ENCODE peak calls at places on chromosomes 6 and 20, in eight cellular contexts. One of them, this sample, is unnamed.

GRCh38 chr6:42032366-42032765 is 18.0 kb upstream of the TAF8 start:
- DNase-seq in aorta: no peak
- DNase-seq in skeletal muscle cell: no peak
- DNase-seq in dermis blood vessel endothelial cell: no peak
- DNase-seq in Right ventricle myocardium superior: no peak
- DNase-seq in A172: no peak
- DNase-seq in MV-4-11: no peak
- DNase-seq in HEK293T: no peak
- DNase-seq in this sample: no peak

GRCh38 chr6:135128268-135128914 is 52.7 kb upstream of the MYB start:
- DNase-seq in A172: no peak
- DNase-seq in dermis blood vessel endothelial cell: no peak
- DNase-seq in HEK293T: no peak
- DNase-seq in MV-4-11: peak; percentile 70
- DNase-seq in skeletal muscle cell: no peak
- DNase-seq in aorta: no peak
- DNase-seq in Right ventricle myocardium superior: no peak
- DNase-seq in this sample: no peak

GRCh38 chr20:12411246-12411940 is 493.7 kb downstream of the BTBD3 start:
- DNase-seq in skeletal muscle cell: no peak
- DNase-seq in A172: no peak
- DNase-seq in Right ventricle myocardium superior: no peak
- DNase-seq in aorta: no peak
- DNase-seq in MV-4-11: no peak
- DNase-seq in dermis blood vessel endothelial cell: no peak
- DNase-seq in HEK293T: no peak
- DNase-seq in this sample: no peak

GRCh38 chr6:121686611-121687023 is 251.2 kb downstream of the GJA1 start:
- DNase-seq in HEK293T: no peak
- DNase-seq in skeletal muscle cell: no peak
- DNase-seq in aorta: peak; percentile 73
- DNase-seq in dermis blood vessel endothelial cell: no peak
- DNase-seq in Right ventricle myocardium superior: no peak
- DNase-seq in A172: no peak
- DNase-seq in MV-4-11: no peak
- DNase-seq in this sample: no peak

GRCh38 chr6:3278691-3279090 is 19.9 kb downstream of the PSMG4 start:
- DNase-seq in dermis blood vessel endothelial cell: no peak
- DNase-seq in Right ventricle myocardium superior: peak; percentile 26
- DNase-seq in skeletal muscle cell: no peak
- DNase-seq in aorta: peak; percentile 33
- DNase-seq in HEK293T: no peak
- DNase-seq in A172: no peak
- DNase-seq in MV-4-11: no peak
- DNase-seq in this sample: no peak

GRCh38 chr6:123715243-123715863 is 78.6 kb upstream of the TRDN start:
- DNase-seq in A172: peak; percentile 26
- DNase-seq in MV-4-11: no peak
- DNase-seq in dermis blood vessel endothelial cell: peak; percentile 1
- DNase-seq in aorta: no peak
- DNase-seq in HEK293T: peak; percentile 29
- DNase-seq in skeletal muscle cell: no peak
- DNase-seq in Right ventricle myocardium superior: no peak
- DNase-seq in this sample: peak; percentile 23

GRCh38 chr6:52640170-52640569 is 30.7 kb upstream of the TMEM14A start:
- DNase-seq in HEK293T: no peak
- DNase-seq in dermis blood vessel endothelial cell: peak; percentile 43
- DNase-seq in aorta: no peak
- DNase-seq in MV-4-11: no peak
- DNase-seq in Right ventricle myocardium superior: no peak
- DNase-seq in skeletal muscle cell: peak; percentile 65
- DNase-seq in A172: no peak
- DNase-seq in this sample: no peak

GRCh38 chr6:42007753-42008528 is 42.4 kb upstream of the TAF8 start:
- DNase-seq in HEK293T: no peak
- DNase-seq in skeletal muscle cell: no peak
- DNase-seq in A172: no peak
- DNase-seq in dermis blood vessel endothelial cell: no peak
- DNase-seq in Right ventricle myocardium superior: no peak
- DNase-seq in MV-4-11: no peak
- DNase-seq in aorta: no peak
- DNase-seq in this sample: no peak

GRCh38 chr6:166778776-166779175 is 151.7 kb upstream of the RPS6KA2 start:
- DNase-seq in aorta: no peak
- DNase-seq in dermis blood vessel endothelial cell: no peak
- DNase-seq in HEK293T: no peak
- DNase-seq in MV-4-11: no peak
- DNase-seq in A172: no peak
- DNase-seq in Right ventricle myocardium superior: no peak
- DNase-seq in skeletal muscle cell: no peak
- DNase-seq in this sample: no peak

GRCh38 chr6:71250050-71250689 is 38.4 kb upstream of the OGFRL1 start:
- DNase-seq in skeletal muscle cell: peak; percentile 82
- DNase-seq in Right ventricle myocardium superior: no peak
- DNase-seq in MV-4-11: peak; percentile 90
- DNase-seq in A172: peak; percentile 59
- DNase-seq in dermis blood vessel endothelial cell: peak; percentile 89
- DNase-seq in HEK293T: no peak
- DNase-seq in aorta: no peak
- DNase-seq in this sample: no peak

GRCh38 chr6:111423960-111424846 is 58.8 kb downstream of the REV3L start:
- DNase-seq in skeletal muscle cell: no peak
- DNase-seq in dermis blood vessel endothelial cell: peak; percentile 50
- DNase-seq in aorta: no peak
- DNase-seq in HEK293T: peak; percentile 15
- DNase-seq in Right ventricle myocardium superior: no peak
- DNase-seq in MV-4-11: no peak
- DNase-seq in A172: no peak
- DNase-seq in this sample: peak; percentile 62

GRCh38 chr6:26331809-26332226 is 33.2 kb upstream of the BTN3A2 start:
- DNase-seq in MV-4-11: no peak
- DNase-seq in HEK293T: no peak
- DNase-seq in Right ventricle myocardium superior: no peak
- DNase-seq in aorta: no peak
- DNase-seq in dermis blood vessel endothelial cell: no peak
- DNase-seq in A172: peak; percentile 13
- DNase-seq in skeletal muscle cell: no peak
- DNase-seq in this sample: peak; percentile 19

GRCh38 chr6:14265049-14266021 is 147.8 kb downstream of the CD83 start:
- DNase-seq in aorta: no peak
- DNase-seq in HEK293T: no peak
- DNase-seq in MV-4-11: no peak
- DNase-seq in A172: no peak
- DNase-seq in Right ventricle myocardium superior: no peak
- DNase-seq in dermis blood vessel endothelial cell: no peak
- DNase-seq in skeletal muscle cell: no peak
- DNase-seq in this sample: no peak

GRCh38 chr6:62797190-62797589 is 414.1 kb upstream of the FKBP1C start:
- DNase-seq in MV-4-11: no peak
- DNase-seq in aorta: no peak
- DNase-seq in Right ventricle myocardium superior: no peak
- DNase-seq in A172: no peak
- DNase-seq in dermis blood vessel endothelial cell: no peak
- DNase-seq in HEK293T: no peak
- DNase-seq in skeletal muscle cell: no peak
- DNase-seq in this sample: no peak

GRCh38 chr6:90197854-90198496 is 98.7 kb downstream of the BACH2 start:
- DNase-seq in MV-4-11: peak; percentile 70
- DNase-seq in aorta: no peak
- DNase-seq in HEK293T: no peak
- DNase-seq in skeletal muscle cell: no peak
- DNase-seq in Right ventricle myocardium superior: no peak
- DNase-seq in dermis blood vessel endothelial cell: no peak
- DNase-seq in A172: no peak
- DNase-seq in this sample: peak; percentile 10

GRCh38 chr6:36029464-36029863 is 1.9 kb downstream of the MAPK14 start:
- DNase-seq in HEK293T: no peak
- DNase-seq in MV-4-11: peak; percentile 72
- DNase-seq in dermis blood vessel endothelial cell: peak; percentile 48
- DNase-seq in Right ventricle myocardium superior: no peak
- DNase-seq in A172: no peak
- DNase-seq in aorta: no peak
- DNase-seq in skeletal muscle cell: peak; percentile 58
- DNase-seq in this sample: no peak

GRCh38 chr6:156992396-156992795 is 215.2 kb downstream of the ARID1B start:
- DNase-seq in Right ventricle myocardium superior: peak; percentile 60
- DNase-seq in skeletal muscle cell: no peak
- DNase-seq in HEK293T: no peak
- DNase-seq in aorta: no peak
- DNase-seq in MV-4-11: no peak
- DNase-seq in A172: no peak
- DNase-seq in dermis blood vessel endothelial cell: no peak
- DNase-seq in this sample: no peak

GRCh38 chr20:12318043-12318442 is 400.4 kb downstream of the BTBD3 start:
- DNase-seq in dermis blood vessel endothelial cell: no peak
- DNase-seq in aorta: no peak
- DNase-seq in Right ventricle myocardium superior: no peak
- DNase-seq in HEK293T: no peak
- DNase-seq in MV-4-11: no peak
- DNase-seq in A172: no peak
- DNase-seq in skeletal muscle cell: no peak
- DNase-seq in this sample: no peak

GRCh38 chr6:116159782-116160524 is 34.0 kb upstream of the COL10A1 start:
- DNase-seq in Right ventricle myocardium superior: no peak
- DNase-seq in aorta: no peak
- DNase-seq in HEK293T: no peak
- DNase-seq in dermis blood vessel endothelial cell: no peak
- DNase-seq in skeletal muscle cell: no peak
- DNase-seq in MV-4-11: no peak
- DNase-seq in A172: no peak
- DNase-seq in this sample: no peak

GRCh38 chr6:108621117-108621516 is 60.4 kb downstream of the FOXO3 start:
- DNase-seq in skeletal muscle cell: peak; percentile 92
- DNase-seq in A172: peak; percentile 42
- DNase-seq in aorta: peak; percentile 86
- DNase-seq in dermis blood vessel endothelial cell: peak; percentile 29
- DNase-seq in Right ventricle myocardium superior: peak; percentile 46
- DNase-seq in MV-4-11: peak; percentile 56
- DNase-seq in HEK293T: no peak
- DNase-seq in this sample: no peak

GRCh38 chr20:57508381-57508780 is 16.6 kb downstream of the CTCFL start:
- DNase-seq in A172: no peak
- DNase-seq in skeletal muscle cell: no peak
- DNase-seq in dermis blood vessel endothelial cell: no peak
- DNase-seq in HEK293T: no peak
- DNase-seq in MV-4-11: no peak
- DNase-seq in Right ventricle myocardium superior: no peak
- DNase-seq in aorta: no peak
- DNase-seq in this sample: no peak

GRCh38 chr20:1993986-1994385 is at the start of gene PDYN:
- DNase-seq in skeletal muscle cell: no peak
- DNase-seq in HEK293T: no peak
- DNase-seq in aorta: no peak
- DNase-seq in A172: no peak
- DNase-seq in MV-4-11: no peak
- DNase-seq in Right ventricle myocardium superior: no peak
- DNase-seq in dermis blood vessel endothelial cell: no peak
- DNase-seq in this sample: no peak

GRCh38 chr20:24118096-24118780 is 129.7 kb upstream of the GGTLC1 start:
- DNase-seq in A172: no peak
- DNase-seq in HEK293T: no peak
- DNase-seq in MV-4-11: no peak
- DNase-seq in aorta: no peak
- DNase-seq in Right ventricle myocardium superior: no peak
- DNase-seq in skeletal muscle cell: no peak
- DNase-seq in dermis blood vessel endothelial cell: peak; percentile 30
- DNase-seq in this sample: no peak

GRCh38 chr6:145816392-145816791 is 1.8 kb upstream of the FBXO30 start:
- DNase-seq in dermis blood vessel endothelial cell: no peak
- DNase-seq in Right ventricle myocardium superior: no peak
- DNase-seq in aorta: no peak
- DNase-seq in skeletal muscle cell: no peak
- DNase-seq in HEK293T: no peak
- DNase-seq in MV-4-11: no peak
- DNase-seq in A172: no peak
- DNase-seq in this sample: no peak

GRCh38 chr20:58264271-58264670 is 35.8 kb upstream of the ANKRD60 start:
- DNase-seq in MV-4-11: no peak
- DNase-seq in dermis blood vessel endothelial cell: no peak
- DNase-seq in aorta: no peak
- DNase-seq in HEK293T: no peak
- DNase-seq in Right ventricle myocardium superior: no peak
- DNase-seq in skeletal muscle cell: no peak
- DNase-seq in A172: no peak
- DNase-seq in this sample: no peak

GRCh38 chr6:157110620-157111019 is 212.7 kb downstream of the TMEM242 start:
- DNase-seq in MV-4-11: no peak
- DNase-seq in A172: no peak
- DNase-seq in HEK293T: no peak
- DNase-seq in aorta: no peak
- DNase-seq in dermis blood vessel endothelial cell: no peak
- DNase-seq in skeletal muscle cell: peak; percentile 39
- DNase-seq in Right ventricle myocardium superior: no peak
- DNase-seq in this sample: no peak

GRCh38 chr20:62624325-62624690 is 18.0 kb upstream of the SLCO4A1 start:
- DNase-seq in aorta: no peak
- DNase-seq in A172: no peak
- DNase-seq in MV-4-11: no peak
- DNase-seq in skeletal muscle cell: no peak
- DNase-seq in HEK293T: no peak
- DNase-seq in Right ventricle myocardium superior: no peak
- DNase-seq in dermis blood vessel endothelial cell: no peak
- DNase-seq in this sample: no peak

GRCh38 chr6:3449750-3450305 is 7.0 kb downstream of the SLC22A23 start:
- DNase-seq in A172: no peak
- DNase-seq in dermis blood vessel endothelial cell: no peak
- DNase-seq in HEK293T: no peak
- DNase-seq in MV-4-11: no peak
- DNase-seq in skeletal muscle cell: no peak
- DNase-seq in Right ventricle myocardium superior: no peak
- DNase-seq in aorta: no peak
- DNase-seq in this sample: no peak

This sample was measured in NCI-H345.